ENCODE peak calls at places on chromosomes 2 and 18, in six cellular contexts. I, O, U, L, A and D are unnamed samples.

GRCh38 chr2:214543386-214543955 is 132.6 kb downstream of the VWC2L start:
- DNase-seq in I (no peak), L (no peak), O (no peak), U (no peak), A (no peak), D (no peak)

GRCh38 chr2:240203842-240204270 is 63.4 kb upstream of the OTOS start:
- DNase-seq in U (no peak), L (no peak), O (peak), A (no peak), I (no peak), D (no peak)

GRCh38 chr2:223621901-223622300 is 19.7 kb upstream of the SCG2 start:
- DNase-seq in I (no peak), U (no peak), L (no peak), A (no peak), O (no peak), D (no peak)

GRCh38 chr2:188471166-188471565 is 179.5 kb downstream of the GULP1 start:
- DNase-seq in U (no peak), O (no peak), A (no peak), L (no peak), I (no peak), D (no peak)

GRCh38 chr2:86622409-86622877 is 1.2 kb downstream of the RNF103 start:
- DNase-seq in L (no peak), I (peak), O (no peak), A (peak), U (no peak), D (peak)

GRCh38 chr2:18903750-18904149 is 314.4 kb upstream of the NT5C1B start:
- DNase-seq in I (no peak), A (no peak), L (no peak), U (peak), O (no peak), D (no peak)

GRCh38 chr2:143903172-143903856 is 616.6 kb downstream of the ZEB2 start:
- DNase-seq in I (no peak), L (no peak), U (no peak), O (no peak), A (no peak), D (no peak)

GRCh38 chr2:860259-860855 is 90.3 kb upstream of the SNTG2 start:
- DNase-seq in O (no peak), L (no peak), I (no peak), U (no peak), A (no peak), D (no peak)

GRCh38 chr2:177241771-177242135 is 22.8 kb downstream of the NFE2L2 start:
- DNase-seq in L (no peak), O (no peak), U (no peak), I (no peak), A (no peak), D (no peak)

GRCh38 chr2:203583696-203584095 is 48.6 kb upstream of the RAPH1 start:
- DNase-seq in U (no peak), I (no peak), A (no peak), O (no peak), L (no peak), D (no peak)

GRCh38 chr2:190094471-190094870 is 31.9 kb upstream of the MSTN start:
- DNase-seq in I (no peak), L (no peak), U (no peak), O (no peak), A (no peak), D (no peak)

GRCh38 chr2:42270757-42271156 is 90.3 kb downstream of the COX7A2L start:
- DNase-seq in L (no peak), A (no peak), O (no peak), U (no peak), I (no peak), D (no peak)

GRCh38 chr18:51226068-51226467 is 28.6 kb upstream of the MEX3C start:
- DNase-seq in U (no peak), I (no peak), O (no peak), L (no peak), A (no peak), D (no peak)

GRCh38 chr2:84435331-84436081 is 23.6 kb downstream of the SUCLG1 start:
- DNase-seq in A (peak), I (no peak), U (no peak), L (no peak), O (no peak), D (no peak)

GRCh38 chr2:135657806-135658582 is 83.7 kb upstream of the UBXN4 start:
- DNase-seq in L (no peak), I (no peak), U (no peak), A (no peak), O (no peak), D (no peak)

GRCh38 chr2:159094173-159094737 is 125.8 kb downstream of the TANC1 start:
- DNase-seq in A (peak), U (no peak), I (no peak), O (no peak), L (no peak), D (no peak)

GRCh38 chr18:13136689-13137040 is 81.9 kb upstream of the LDLRAD4 start:
- DNase-seq in L (no peak), A (no peak), U (no peak), O (peak), I (no peak), D (peak)

GRCh38 chr18:79251021-79251420 is 144.7 kb upstream of the NFATC1 start:
- DNase-seq in I (no peak), A (peak), U (no peak), L (no peak), O (no peak), D (peak)

GRCh38 chr2:217996345-217996744 is 6.5 kb downstream of the TNS1 start:
- DNase-seq in O (no peak), U (no peak), I (no peak), A (peak), L (no peak), D (no peak)

GRCh38 chr2:74439373-74440004 is 2.2 kb downstream of the RTKN start:
- DNase-seq in U (no peak), L (no peak), O (peak), A (no peak), I (no peak), D (no peak)

GRCh38 chr2:36966370-36967235 is at the start of gene STRN:
- DNase-seq in I (peak), L (peak), O (peak), U (peak), A (peak), D (peak)

GRCh38 chr2:161233858-161234431 is 73.7 kb downstream of the TANK start:
- DNase-seq in O (no peak), A (no peak), L (no peak), I (no peak), U (no peak), D (no peak)

GRCh38 chr2:9481257-9481922 is 7.0 kb downstream of the IAH1 start:
- DNase-seq in L (no peak), O (no peak), A (no peak), I (no peak), U (no peak), D (no peak)

GRCh38 chr18:41096504-41096903 is 858.5 kb upstream of the PIK3C3 start:
- DNase-seq in L (no peak), A (peak), I (no peak), U (no peak), O (no peak), D (no peak)

GRCh38 chr18:50629148-50629631 is 69.3 kb downstream of the MAPK4 start:
- DNase-seq in I (no peak), A (no peak), O (no peak), U (no peak), L (no peak), D (no peak)

GRCh38 chr2:10658914-10659257 is 30.9 kb downstream of the NOL10 start:
- DNase-seq in I (no peak), U (no peak), A (no peak), O (no peak), L (no peak), D (no peak)

GRCh38 chr2:120708944-120709607 is 26.6 kb upstream of the GLI2 start:
- DNase-seq in L (no peak), U (no peak), A (no peak), O (no peak), I (no peak), D (no peak)

GRCh38 chr18:57353940-57354461 is 1.6 kb downstream of the ST8SIA3 start:
- DNase-seq in L (no peak), U (peak), O (peak), A (peak), I (no peak), D (peak)

GRCh38 chr2:165240927-165241326 is 1.7 kb downstream of the SCN2A start:
- DNase-seq in U (no peak), I (no peak), A (no peak), L (no peak), O (no peak), D (no peak)

GRCh38 chr2:170086751-170087150 is 91.2 kb upstream of the MYO3B start:
- DNase-seq in I (no peak), L (no peak), A (no peak), O (no peak), U (no peak), D (no peak)

GRCh38 chr2:199201539-199201938 is 256.2 kb downstream of the SATB2 start:
- DNase-seq in I (no peak), U (no peak), O (no peak), L (no peak), A (no peak), D (no peak)

GRCh38 chr2:70954886-70955285 is 19.2 kb downstream of the ATP6V1B1 start:
- DNase-seq in I (no peak), L (peak), U (no peak), A (peak), O (peak), D (no peak)

GRCh38 chr2:17800693-17801458 is 15.4 kb upstream of the MSGN1 start:
- DNase-seq in U (no peak), O (no peak), A (no peak), L (peak), I (no peak), D (peak)

GRCh38 chr2:138274421-138275291 is 226.9 kb upstream of the SPOPL start:
- DNase-seq in I (no peak), L (no peak), O (no peak), U (no peak), A (no peak), D (no peak)

GRCh38 chr2:60882971-60883753 is 1.8 kb downstream of the REL start:
- DNase-seq in I (no peak), U (no peak), A (peak), O (peak), L (no peak), D (peak)

GRCh38 chr2:111189106-111189505 is 68.4 kb downstream of the BCL2L11 start:
- DNase-seq in L (no peak), A (no peak), I (no peak), U (no peak), O (no peak), D (no peak)

GRCh38 chr18:45521151-45521550 is 94.1 kb upstream of the SLC14A2 start:
- DNase-seq in A (no peak), U (no peak), L (no peak), O (no peak), I (no peak), D (no peak)

GRCh38 chr18:34976899-34977786 is 64.1 kb upstream of the MAPRE2 start:
- DNase-seq in I (peak), O (peak), L (peak), A (peak), U (peak), D (peak)

GRCh38 chr2:128308889-128309288 is 9.8 kb downstream of the HS6ST1 start:
- DNase-seq in I (no peak), O (peak), U (no peak), L (no peak), A (no peak), D (no peak)

GRCh38 chr2:20504174-20504573 is 57.3 kb downstream of the RHOB start:
- DNase-seq in U (no peak), O (no peak), I (no peak), A (no peak), L (no peak), D (no peak)
- TF ChIP-seq POLR2A in U (no peak), O (no peak), I (no peak), A (no peak), L (no peak), D (no peak)

GRCh38 chr2:109458512-109458911 is 155.3 kb downstream of the SEPTIN10 start:
- DNase-seq in O (peak), I (no peak), L (no peak), A (no peak), U (no peak), D (no peak)

GRCh38 chr2:109456776-109457175 is 157.0 kb downstream of the SEPTIN10 start:
- DNase-seq in A (no peak), O (no peak), L (no peak), U (no peak), I (no peak), D (no peak)

GRCh38 chr2:109455731-109456691 is 157.8 kb downstream of the SEPTIN10 start:
- DNase-seq in I (no peak), A (no peak), U (no peak), O (peak), L (no peak), D (no peak)

GRCh38 chr2:109457811-109458210 is 156.0 kb downstream of the SEPTIN10 start:
- DNase-seq in O (no peak), A (no peak), L (no peak), U (no peak), I (no peak), D (no peak)

GRCh38 chr2:109457366-109457765 is 156.4 kb downstream of the SEPTIN10 start:
- DNase-seq in U (no peak), A (no peak), L (no peak), O (peak), I (no peak), D (no peak)
- TF ChIP-seq POLR2A in U (no peak), A (no peak), L (no peak), O (no peak), I (no peak), D (no peak)

GRCh38 chr2:227817940-227818568 is 4.4 kb downstream of the CCL20 start:
- DNase-seq in U (no peak), L (no peak), O (peak), A (peak), I (peak), D (peak)
- TF ChIP-seq POLR2A in U (no peak), L (no peak), O (no peak), A (no peak), I (no peak), D (no peak)

DNA sequence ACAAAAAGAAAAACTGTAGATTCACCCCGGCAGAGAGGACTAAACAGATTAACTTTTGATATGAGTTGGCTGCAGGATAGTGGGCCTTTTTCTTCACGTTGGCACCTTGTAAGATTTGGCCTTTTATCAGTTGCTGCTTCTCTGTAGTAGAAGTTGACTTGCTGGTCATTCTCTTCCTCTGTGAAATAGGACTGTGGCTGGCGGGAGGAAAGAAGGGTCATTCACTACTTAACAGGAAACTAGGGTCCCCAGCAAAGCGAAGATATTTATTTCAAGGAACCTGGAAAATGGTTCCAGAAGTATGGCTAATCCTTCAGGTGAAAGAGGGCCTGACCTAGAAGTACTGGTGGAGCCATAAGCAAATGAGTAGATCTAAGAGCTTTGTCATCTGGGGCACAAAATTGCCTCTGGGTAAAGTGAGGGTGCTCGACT is 383 bp upstream of the ATP5MC3 start:
- DNase-seq in I (no peak), O (no peak), L (no peak), U (no peak), A (no peak), D (no peak)
- TF ChIP-seq POLR2A in I (no peak), O (no peak), L (no peak), U (no peak), A (no peak), D (no peak)

GRCh38 chr18:11950824-11951223 is 30.5 kb upstream of the IMPA2 start:
- DNase-seq in O (no peak), A (no peak), U (no peak), L (no peak), I (no peak), D (no peak)

GRCh38 chr18:11948852-11949523 is 32.3 kb upstream of the IMPA2 start:
- DNase-seq in O (no peak), U (no peak), A (no peak), L (no peak), I (no peak), D (no peak)

GRCh38 chr18:11946756-11947155 is 34.6 kb upstream of the IMPA2 start:
- DNase-seq in L (no peak), U (no peak), A (peak), I (no peak), O (no peak), D (peak)

GRCh38 chr18:11944786-11945185 is 36.5 kb upstream of the IMPA2 start:
- DNase-seq in A (no peak), I (no peak), L (no peak), U (no peak), O (no peak), D (no peak)

GRCh38 chr18:11947214-11948119 is 33.8 kb upstream of the IMPA2 start:
- DNase-seq in U (peak), A (peak), O (peak), L (peak), I (peak), D (peak)
- TF ChIP-seq POLR2A in U (no peak), A (no peak), O (peak), L (peak), I (no peak), D (peak)

GRCh38 chr18:3595282-3596273 is 145.6 kb downstream of the TGIF1 start:
- DNase-seq in I (peak), A (no peak), L (no peak), O (no peak), U (no peak), D (peak)
- TF ChIP-seq POLR2A in I (no peak), A (no peak), L (no peak), O (peak), U (peak), D (peak)

DNA sequence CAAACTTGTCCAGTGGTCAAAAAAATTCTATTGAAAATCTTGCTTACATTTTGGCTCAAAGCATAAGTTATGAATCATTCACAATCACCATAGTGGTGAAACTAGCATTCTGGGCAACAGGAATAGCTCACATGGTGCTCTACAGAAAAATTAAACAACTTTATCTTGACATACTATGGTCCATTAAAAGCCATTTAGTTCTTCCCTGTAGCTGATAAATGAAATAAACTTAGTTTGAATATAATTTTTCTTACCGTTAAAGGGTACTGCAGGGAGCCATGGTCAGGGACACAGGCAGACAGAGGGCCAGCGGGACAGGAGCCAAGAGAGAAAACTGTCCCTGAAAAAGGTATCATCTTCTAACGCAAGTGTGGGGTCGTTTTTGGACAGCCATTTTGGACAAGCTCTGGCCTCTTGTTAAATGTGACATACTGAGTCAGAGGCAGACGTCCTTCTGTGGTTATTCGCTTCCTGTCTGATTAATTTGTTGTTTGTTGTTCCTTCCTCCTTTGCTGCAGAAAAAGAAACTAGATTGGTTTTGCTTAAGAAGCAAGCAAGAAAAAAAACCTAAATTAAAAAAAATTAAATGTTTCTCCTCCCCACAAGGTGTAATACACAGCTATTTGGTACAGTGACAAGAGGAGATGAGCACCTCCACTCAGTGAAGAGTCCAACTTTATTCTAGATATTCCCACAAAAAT is at the start of gene WIPF1:
- DNase-seq in L (peak), U (peak), O (no peak), I (no peak), A (no peak), D (peak)
- TF ChIP-seq POLR2A in L (peak), U (peak), O (peak), I (no peak), A (no peak), D (peak)